ENCODE peak calls at places on chromosomes 11 and 22, in six cellular contexts. W is heart right ventricle, O is cardiac muscle cell, N is A549, V is GM23338, K is lower lobe of right lung. H is an unnamed sample.

GRCh38 chr11:121576531-121576930 is 123.8 kb upstream of the SORL1-AS1 start:
- DNase-seq in W (no peak), O (no peak), N (no peak), V (no peak), K (no peak), H (no peak)

GRCh38 chr22:39908121-39908520 is 7.2 kb downstream of the GRAP2 start:
- DNase-seq in W (no peak), O (no peak), N (no peak), V (no peak), K (no peak), H (no peak)

GRCh38 chr11:59510917-59511589 is at the start of gene OR4D9:
- DNase-seq in W (no peak), O (no peak), N (no peak), V (no peak), K (no peak), H (no peak)

GRCh38 chr22:20750461-20751184 is 23.3 kb upstream of the SERPIND1 start:
- DNase-seq in W (peak), O (peak), N (peak), V (no peak), K (no peak), H (peak)

GRCh38 chr11:43942651-43943356 is 367 bp downstream of the C11orf96 start:
- DNase-seq in W (peak), O (peak), N (peak), V (peak), K (peak), H (peak)

GRCh38 chr22:33519140-33519973 is 400.9 kb downstream of the LARGE1 start:
- DNase-seq in W (no peak), O (peak), N (peak), V (peak), K (no peak), H (peak)

GRCh38 chr11:94581926-94582325 is 14.8 kb downstream of the PIWIL4 start:
- DNase-seq in W (no peak), O (no peak), N (no peak), V (no peak), K (no peak), H (no peak)

GRCh38 chr11:17388609-17389204 is at the start of gene KCNJ11:
- DNase-seq in W (no peak), O (peak), N (no peak), V (peak), K (no peak), H (no peak)

GRCh38 chr11:46686886-46687810 is 13.3 kb downstream of the ARHGAP1 start:
- DNase-seq in W (no peak), O (no peak), N (no peak), V (no peak), K (peak), H (no peak)

GRCh38 chr11:110305169-110306018 is 9.0 kb upstream of the RDX start:
- DNase-seq in W (no peak), O (no peak), N (peak), V (no peak), K (no peak), H (no peak)

GRCh38 chr11:2120359-2121100 is 18.7 kb downstream of the IGF2 start:
- DNase-seq in W (no peak), O (peak), N (no peak), V (peak), K (no peak), H (no peak)

GRCh38 chr11:30567148-30567547 is 19.0 kb downstream of the MPPED2 start:
- DNase-seq in W (no peak), O (no peak), N (no peak), V (no peak), K (no peak), H (no peak)

GRCh38 chr11:113505541-113506375 is 30.6 kb upstream of the DRD2 start:
- DNase-seq in W (no peak), O (no peak), N (peak), V (no peak), K (no peak), H (no peak)

GRCh38 chr11:125404811-125405481 is 91.1 kb downstream of the FEZ1 start:
- DNase-seq in W (peak), O (peak), N (peak), V (peak), K (peak), H (peak)

GRCh38 chr11:48341466-48341865 is 16.7 kb downstream of the OR4C3 start:
- DNase-seq in W (no peak), O (no peak), N (no peak), V (no peak), K (no peak), H (no peak)

DNA sequence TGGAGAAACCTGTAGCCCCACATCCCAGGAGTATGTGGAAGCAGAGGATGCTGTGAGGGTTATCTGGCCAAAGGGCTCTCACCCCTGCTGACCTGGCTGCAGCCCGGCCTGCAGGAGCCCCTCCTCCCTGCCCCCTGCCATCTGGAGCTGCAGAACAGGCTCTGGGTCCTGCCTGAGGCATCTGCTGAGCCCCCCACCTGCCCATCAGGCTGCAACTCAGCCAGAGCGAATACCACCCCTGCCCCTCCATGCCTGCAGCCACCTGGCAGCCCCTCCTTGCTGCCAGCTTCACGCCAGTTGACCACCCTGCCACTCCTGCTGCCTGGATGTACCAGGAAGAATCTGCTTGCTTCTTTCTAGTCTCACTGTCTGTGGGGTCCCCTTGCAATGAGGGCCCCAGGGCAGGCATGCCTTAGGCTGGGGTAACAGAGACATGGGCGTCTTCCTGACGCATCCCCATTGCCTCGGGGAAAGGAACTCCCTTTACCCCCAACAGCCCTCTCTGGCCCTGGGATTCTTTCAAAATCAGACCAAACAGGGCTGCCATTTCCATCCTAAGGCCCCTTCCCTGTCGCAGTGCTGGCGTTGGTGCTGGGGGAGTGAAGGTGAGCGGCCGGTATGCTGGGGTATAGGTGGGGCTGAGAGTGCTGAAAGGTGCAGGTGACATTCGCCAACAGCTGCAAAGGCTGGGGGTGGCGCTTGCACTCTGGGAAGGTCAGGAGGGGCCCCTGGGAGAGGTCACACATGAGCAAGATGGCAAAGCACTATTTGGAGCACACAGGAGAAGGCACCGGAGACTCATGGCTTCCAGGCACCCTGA is 1334.6 kb downstream of the TBC1D22A start:
- DNase-seq in W (no peak), O (no peak), N (no peak), V (no peak), K (no peak), H (no peak)
- H3K4me3 ChIP-seq in W (no peak), O (no peak), N (no peak), V (no peak), K (no peak), H (no peak)

DNA sequence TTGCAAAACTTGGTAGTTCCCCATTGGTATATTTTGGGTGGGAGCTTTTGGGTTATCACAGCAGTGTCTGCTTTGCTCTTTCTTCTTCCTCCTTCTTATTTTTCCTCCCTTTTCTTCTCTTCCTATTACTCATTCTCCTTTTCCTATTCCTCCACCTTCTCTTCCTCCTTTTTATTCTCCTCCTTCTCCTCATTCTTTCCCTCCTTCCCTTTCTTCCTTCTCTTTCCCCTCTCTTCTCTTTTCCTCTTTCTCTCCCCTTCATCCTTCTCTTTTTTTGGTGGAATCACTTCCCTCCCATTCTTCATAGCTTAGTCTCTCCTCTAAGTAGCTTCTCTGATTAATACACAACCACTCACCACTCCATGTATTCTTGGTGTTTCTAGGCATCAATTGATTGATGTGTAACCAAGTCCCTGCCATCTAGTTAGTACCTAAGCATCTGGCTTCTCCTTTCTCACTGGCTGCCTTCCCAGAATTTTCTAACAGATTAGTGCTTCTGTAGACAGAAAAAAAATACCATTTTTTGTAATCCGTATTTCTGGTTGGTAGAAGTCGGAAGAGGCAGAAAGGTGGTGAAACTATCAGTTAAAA is 10.2 kb downstream of the SLC5A1 start:
- DNase-seq in W (no peak), O (no peak), N (no peak), V (no peak), K (no peak), H (no peak)
- H3K4me3 ChIP-seq in W (no peak), O (no peak), N (no peak), V (no peak), K (no peak), H (no peak)

DNA sequence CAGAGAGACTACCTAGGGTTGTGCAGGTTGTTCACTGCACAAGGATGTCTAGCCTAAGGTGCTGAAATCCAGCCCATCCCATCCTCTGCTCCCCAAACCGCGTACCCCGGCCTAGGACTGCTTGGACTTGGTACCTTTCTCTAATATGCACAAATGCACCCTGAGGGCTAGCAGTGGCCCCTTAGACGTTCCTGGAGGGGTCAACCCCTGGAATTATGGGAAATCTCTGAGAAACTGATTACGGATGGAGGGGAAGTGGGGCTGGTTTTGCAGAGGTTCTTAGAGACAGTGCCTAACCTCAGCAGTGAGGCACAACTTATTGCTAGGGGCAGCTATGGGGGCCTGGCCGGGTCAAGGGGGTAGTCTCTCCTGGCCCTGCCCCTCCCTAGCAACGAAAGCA is 2.5 kb downstream of the C11orf68 start:
- DNase-seq in W (no peak), O (no peak), N (no peak), V (no peak), K (no peak), H (no peak)
- H3K4me3 ChIP-seq in W (no peak), O (no peak), N (peak), V (no peak), K (no peak), H (peak)

GRCh38 chr11:12007230-12007593 is 1.2 kb downstream of the DKK3 start:
- DNase-seq in W (no peak), O (no peak), N (no peak), V (peak), K (no peak), H (no peak)

GRCh38 chr11:12005061-12005460 is 3.4 kb downstream of the DKK3 start:
- DNase-seq in W (no peak), O (no peak), N (no peak), V (no peak), K (no peak), H (no peak)

GRCh38 chr11:12005476-12005875 is 3.0 kb downstream of the DKK3 start:
- DNase-seq in W (no peak), O (no peak), N (no peak), V (no peak), K (no peak), H (no peak)

GRCh38 chr11:12007769-12008737 is at the start of gene DKK3:
- DNase-seq in W (peak), O (peak), N (no peak), V (peak), K (no peak), H (peak)

DNA sequence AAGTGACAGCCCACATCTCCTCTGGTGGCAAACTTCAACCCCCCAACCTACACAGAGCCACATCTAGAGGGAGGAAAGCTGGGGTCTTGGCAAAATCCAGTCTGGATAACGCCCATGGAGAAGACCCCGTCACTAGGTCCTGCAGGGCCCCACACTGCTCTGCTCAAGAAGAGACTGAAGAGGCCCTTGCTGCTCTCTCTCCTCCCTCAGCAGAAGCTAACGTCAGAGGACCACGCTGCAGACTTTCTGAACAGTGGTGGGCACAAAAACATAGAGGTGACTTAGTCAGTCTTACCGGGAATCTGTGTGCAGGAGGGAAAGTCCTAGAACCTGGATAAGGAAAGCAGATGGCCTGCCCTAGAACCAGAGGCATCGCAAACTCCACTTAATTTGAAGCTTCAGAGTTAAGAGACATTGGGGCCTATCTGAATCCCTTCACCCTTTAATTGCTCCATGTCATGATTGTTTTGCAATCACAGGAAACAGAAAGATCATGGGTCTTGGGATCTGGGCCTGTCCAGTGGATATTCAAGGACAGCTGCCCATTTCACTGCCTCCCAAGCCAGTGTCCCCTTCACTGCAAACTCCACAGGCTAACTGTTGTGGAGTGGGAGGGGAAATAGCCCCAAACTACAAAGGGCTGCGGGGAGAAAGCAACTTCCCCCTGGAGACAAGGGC is 1.7 kb downstream of the DKK3 start:
- DNase-seq in W (no peak), O (no peak), N (no peak), V (no peak), K (no peak), H (no peak)
- H3K4me3 ChIP-seq in W (peak), O (no peak), N (no peak), V (no peak), K (peak), H (peak)